ENCODE peak calls at places on chromosomes 11 and 22, in six cellular contexts. L, O, X, A, W and D are unnamed samples.
A peak's percentile ranks its signal among the peaks of the same experiment; 100 is the strongest.

GRCh38 chr11:102436546-102436945 is 16.0 kb downstream of the TMEM123 start:
- DNase-seq in L (no peak), O (no peak), X (no peak), A (no peak), W (no peak), D (no peak)

GRCh38 chr11:128513915-128514681 is 73.3 kb downstream of the ETS1 start:
- DNase-seq in L (no peak), O (no peak), X (no peak), A (no peak), W (no peak), D (no peak)

GRCh38 chr22:49936973-49937757 is 18.7 kb downstream of the CRELD2 start:
- DNase-seq in L (no peak), O (no peak), X (no peak), A (no peak), W (peak; percentile 84), D (no peak)

GRCh38 chr11:59263225-59263894 is 50.6 kb upstream of the MPEG1 start:
- DNase-seq in L (no peak), O (no peak), X (peak; percentile 82), A (peak; percentile 68), W (no peak), D (no peak)

GRCh38 chr11:22674470-22675426 is 8.3 kb downstream of the GAS2 start:
- DNase-seq in L (no peak), O (no peak), X (no peak), A (peak; percentile 81), W (no peak), D (no peak)

GRCh38 chr11:23288001-23288783 is 427.9 kb upstream of the CCDC179 start:
- DNase-seq in L (no peak), O (no peak), X (no peak), A (no peak), W (no peak), D (no peak)

GRCh38 chr11:64759131-64759721 is 548 bp downstream of the PYGM start:
- DNase-seq in L (peak; percentile 20), O (peak; percentile 42), X (no peak), A (no peak), W (no peak), D (peak; percentile 78)

GRCh38 chr11:65780770-65781151 is at the start of gene AP5B1:
- DNase-seq in L (peak; percentile 29), O (peak; percentile 82), X (peak; percentile 65), A (peak; percentile 84), W (peak; percentile 66), D (peak; percentile 94)

DNA sequence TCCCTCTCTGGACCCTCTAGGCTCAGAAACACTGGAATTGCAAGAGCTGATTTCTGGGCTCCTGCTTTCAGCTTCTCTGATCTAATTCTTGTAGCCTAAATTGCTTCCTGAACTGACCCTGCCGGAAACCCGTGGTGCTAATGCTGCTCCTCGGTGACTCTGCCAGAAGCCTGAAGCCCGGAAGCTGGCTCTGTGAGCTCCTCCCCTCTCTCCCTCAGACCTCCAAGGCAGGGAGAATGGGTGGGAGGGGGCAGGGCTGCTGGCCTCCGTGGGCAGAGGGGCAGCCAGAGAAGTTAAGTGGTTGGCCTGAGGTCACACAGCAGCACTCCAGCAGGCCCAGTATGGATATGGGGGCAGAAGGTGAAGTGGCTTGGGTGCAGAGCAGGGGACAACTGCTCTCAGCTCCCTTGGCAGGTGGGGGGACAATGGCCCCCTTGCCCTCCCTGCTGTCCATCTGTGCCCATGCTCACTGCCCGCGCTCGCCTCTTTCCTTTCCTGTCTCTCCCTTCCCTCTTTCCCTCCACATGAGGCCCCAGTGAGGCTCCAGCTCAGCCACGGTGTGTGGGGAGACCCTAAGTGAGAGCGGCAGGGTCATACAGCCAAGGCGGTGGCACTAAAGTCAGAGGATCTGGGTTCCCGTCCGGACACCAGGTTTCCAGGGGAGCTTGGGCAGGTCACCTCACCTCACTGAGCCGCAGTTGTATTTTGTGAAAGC is 16.2 kb downstream of the CAPN5 start:
- DNase-seq in L (peak; percentile 71), O (no peak), X (no peak), A (peak; percentile 30), W (peak; percentile 76), D (peak; percentile 58)
- H3K27ac ChIP-seq in L (peak overlapping the region; percentile 35), O (no peak overlapping the region), X (no peak overlapping the region), A (no peak overlapping the region), W (peak overlapping the region; percentile 64), D (peak overlapping the region; percentile 20)

GRCh38 chr11:62450543-62451242 is 31.9 kb downstream of the SCGB1A1 start:
- DNase-seq in L (no peak), O (no peak), X (no peak), A (no peak), W (peak; percentile 14), D (no peak)

GRCh38 chr11:62451243-62451626 is 32.4 kb downstream of the SCGB1A1 start:
- DNase-seq in L (no peak), O (no peak), X (no peak), A (no peak), W (no peak), D (no peak)

GRCh38 chr11:62452839-62453468 is 34.1 kb downstream of the SCGB1A1 start:
- DNase-seq in L (no peak), O (no peak), X (no peak), A (no peak), W (peak; percentile 0), D (no peak)

GRCh38 chr11:62449451-62449851 is 30.6 kb downstream of the SCGB1A1 start:
- DNase-seq in L (no peak), O (no peak), X (no peak), A (peak; percentile 52), W (peak; percentile 18), D (no peak)

GRCh38 chr11:62452261-62452660 is 33.4 kb downstream of the SCGB1A1 start:
- DNase-seq in L (no peak), O (no peak), X (no peak), A (no peak), W (no peak), D (no peak)
- H3K4me3 ChIP-seq in L (no peak overlapping the region), O (no peak overlapping the region), X (no peak overlapping the region), A (no peak overlapping the region), W (no peak overlapping the region), D (no peak overlapping the region)

DNA sequence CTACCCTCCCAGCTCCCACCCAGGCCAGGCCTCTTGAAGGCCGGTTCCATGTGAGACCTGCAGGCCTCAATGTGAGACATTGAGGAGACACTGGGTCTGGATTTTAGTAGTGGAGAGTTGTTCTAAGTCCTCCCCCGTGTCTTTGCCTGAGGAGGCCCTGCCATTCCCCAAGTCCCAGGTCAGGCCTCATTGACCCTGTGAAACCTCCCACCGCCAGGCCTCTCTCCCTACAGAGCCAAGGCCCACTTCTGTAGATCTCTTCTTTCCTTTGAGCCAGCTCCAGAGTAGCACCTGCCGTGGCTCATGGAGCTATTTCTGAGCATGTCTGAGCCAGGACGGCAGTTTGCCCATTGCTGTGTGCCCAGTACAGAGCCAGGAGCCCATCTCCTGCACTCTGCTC is 1419.6 kb downstream of the TBC1D22A start:
- DNase-seq in L (no peak), O (no peak), X (no peak), A (no peak), W (no peak), D (no peak)
- TF ChIP-seq CTCF in L (no peak), O (no peak), X (no peak), A (no peak), W (no peak), D (no peak)

GRCh38 chr22:42994276-42994916 is 20.6 kb downstream of the PACSIN2 start:
- DNase-seq in L (no peak), O (no peak), X (no peak), A (no peak), W (no peak), D (no peak)

GRCh38 chr22:42994917-42995562 is 19.9 kb downstream of the PACSIN2 start:
- DNase-seq in L (peak; percentile 74), O (no peak), X (no peak), A (peak; percentile 85), W (no peak), D (peak; percentile 81)

GRCh38 chr22:42996646-42997365 is 18.1 kb downstream of the PACSIN2 start:
- DNase-seq in L (peak; percentile 63), O (no peak), X (no peak), A (peak; percentile 60), W (no peak), D (no peak)

GRCh38 chr22:43000441-43001175 is 14.3 kb downstream of the PACSIN2 start:
- DNase-seq in L (no peak), O (peak; percentile 52), X (no peak), A (no peak), W (no peak), D (no peak)

GRCh38 chr22:42997577-42997976 is 17.4 kb downstream of the PACSIN2 start:
- DNase-seq in L (no peak), O (no peak), X (no peak), A (no peak), W (no peak), D (no peak)
- H3K27ac ChIP-seq in L (peak overlapping the region; percentile 87), O (no peak overlapping the region), X (no peak overlapping the region), A (peak overlapping the region; percentile 58), W (no peak overlapping the region), D (peak overlapping the region; percentile 79)